ENCODE peak calls at places on chromosome 6, in ten cellular contexts. One of them, this sample, is unnamed. For H3K9me3, the result is how much of the 10 kb centered on the place peaks cover.

GRCh38 chr6:96391776-96392175 is 129.8 kb upstream of the UFL1 start:
- DNase-seq in HCT116: no peak
- DNase-seq in CD8-positive, alpha-beta memory T cell: no peak
- DNase-seq in GM23248: peak
- DNase-seq in heart left ventricle: no peak
- DNase-seq in uterus: no peak
- DNase-seq in right cardiac atrium: peak
- DNase-seq in tibial nerve: no peak
- DNase-seq in tibial artery: no peak
- DNase-seq in cardiac muscle cell: peak
- DNase-seq in this sample: no peak

GRCh38 chr6:41428995-41429417 is 93.6 kb downstream of the NCR2 start:
- DNase-seq in HCT116: no peak
- DNase-seq in CD8-positive, alpha-beta memory T cell: no peak
- DNase-seq in GM23248: peak
- DNase-seq in heart left ventricle: peak
- DNase-seq in uterus: peak
- DNase-seq in right cardiac atrium: peak
- DNase-seq in tibial nerve: peak
- DNase-seq in tibial artery: peak
- DNase-seq in cardiac muscle cell: no peak
- DNase-seq in this sample: no peak

GRCh38 chr6:101578306-101578705 is 184.8 kb downstream of the GRIK2 start:
- DNase-seq in HCT116: no peak
- DNase-seq in CD8-positive, alpha-beta memory T cell: no peak
- DNase-seq in GM23248: no peak
- DNase-seq in heart left ventricle: no peak
- DNase-seq in uterus: no peak
- DNase-seq in right cardiac atrium: no peak
- DNase-seq in tibial nerve: no peak
- DNase-seq in tibial artery: no peak
- DNase-seq in cardiac muscle cell: no peak
- DNase-seq in this sample: no peak

GRCh38 chr6:81894788-81895221 is 142.3 kb upstream of the TENT5A start:
- DNase-seq in HCT116: no peak
- DNase-seq in CD8-positive, alpha-beta memory T cell: no peak
- DNase-seq in GM23248: peak
- DNase-seq in heart left ventricle: peak
- DNase-seq in uterus: no peak
- DNase-seq in right cardiac atrium: peak
- DNase-seq in tibial nerve: peak
- DNase-seq in tibial artery: no peak
- DNase-seq in cardiac muscle cell: peak
- DNase-seq in this sample: no peak

GRCh38 chr6:135919026-135919425 is 67.5 kb downstream of the PDE7B start:
- DNase-seq in HCT116: no peak
- DNase-seq in CD8-positive, alpha-beta memory T cell: no peak
- DNase-seq in GM23248: no peak
- DNase-seq in heart left ventricle: no peak
- DNase-seq in uterus: no peak
- DNase-seq in right cardiac atrium: no peak
- DNase-seq in tibial nerve: no peak
- DNase-seq in tibial artery: no peak
- DNase-seq in cardiac muscle cell: no peak
- DNase-seq in this sample: no peak

GRCh38 chr6:166156942-166157341 is 10.7 kb downstream of the TBXT start:
- DNase-seq in HCT116: peak
- DNase-seq in CD8-positive, alpha-beta memory T cell: no peak
- DNase-seq in GM23248: peak
- DNase-seq in heart left ventricle: no peak
- DNase-seq in uterus: no peak
- DNase-seq in right cardiac atrium: no peak
- DNase-seq in tibial nerve: no peak
- DNase-seq in tibial artery: no peak
- DNase-seq in cardiac muscle cell: no peak
- DNase-seq in this sample: no peak

GRCh38 chr6:129667621-129668020 is 42.4 kb downstream of the ARHGAP18 start:
- DNase-seq in HCT116: no peak
- DNase-seq in CD8-positive, alpha-beta memory T cell: no peak
- DNase-seq in GM23248: peak
- DNase-seq in heart left ventricle: peak
- DNase-seq in uterus: no peak
- DNase-seq in right cardiac atrium: no peak
- DNase-seq in tibial nerve: no peak
- DNase-seq in tibial artery: no peak
- DNase-seq in cardiac muscle cell: no peak
- DNase-seq in this sample: no peak

GRCh38 chr6:169487579-169488205 is 214.1 kb downstream of the WDR27 start:
- DNase-seq in HCT116: no peak
- DNase-seq in CD8-positive, alpha-beta memory T cell: no peak
- DNase-seq in GM23248: peak
- DNase-seq in heart left ventricle: no peak
- DNase-seq in uterus: no peak
- DNase-seq in right cardiac atrium: no peak
- DNase-seq in tibial nerve: no peak
- DNase-seq in tibial artery: no peak
- DNase-seq in cardiac muscle cell: no peak
- DNase-seq in this sample: no peak

DNA sequence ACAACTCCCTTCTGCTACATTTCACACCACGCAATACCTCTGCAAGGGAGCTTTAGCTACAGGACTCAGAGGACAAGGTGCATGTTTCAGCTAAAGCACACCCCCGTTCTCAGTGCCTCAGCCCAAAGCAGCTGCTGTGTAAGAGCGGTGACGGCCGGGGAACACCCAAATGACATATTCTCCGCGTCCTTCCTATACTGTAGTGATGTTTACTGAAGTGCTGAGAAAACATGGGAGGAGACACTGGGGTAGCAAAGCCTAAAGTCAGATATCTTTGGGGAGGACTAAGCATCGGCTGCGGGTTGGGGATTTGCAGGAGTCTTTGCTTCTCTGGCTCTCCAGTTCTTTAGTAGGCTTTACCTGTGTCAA is 1.7 kb downstream of the SLC22A23 start:
- DNase-seq in HCT116: no peak
- DNase-seq in CD8-positive, alpha-beta memory T cell: peak
- DNase-seq in GM23248: peak
- DNase-seq in heart left ventricle: no peak
- DNase-seq in uterus: no peak
- DNase-seq in right cardiac atrium: no peak
- DNase-seq in tibial nerve: no peak
- DNase-seq in tibial artery: no peak
- DNase-seq in cardiac muscle cell: peak
- DNase-seq in this sample: peak
- H3K4me3 ChIP-seq in HCT116: peak
- H3K4me3 ChIP-seq in CD8-positive, alpha-beta memory T cell: peak
- H3K4me3 ChIP-seq in GM23248: peak
- H3K4me3 ChIP-seq in heart left ventricle: peak
- H3K4me3 ChIP-seq in uterus: peak
- H3K4me3 ChIP-seq in right cardiac atrium: peak
- H3K4me3 ChIP-seq in tibial nerve: peak
- H3K4me3 ChIP-seq in tibial artery: peak
- H3K4me3 ChIP-seq in cardiac muscle cell: peak
- H3K4me3 ChIP-seq in this sample: peak

GRCh38 chr6:163951990-163952389 is 537.5 kb downstream of the QKI start:
- DNase-seq in HCT116: no peak
- DNase-seq in CD8-positive, alpha-beta memory T cell: no peak
- DNase-seq in GM23248: no peak
- DNase-seq in heart left ventricle: no peak
- DNase-seq in uterus: no peak
- DNase-seq in right cardiac atrium: no peak
- DNase-seq in tibial nerve: no peak
- DNase-seq in tibial artery: no peak
- DNase-seq in cardiac muscle cell: no peak
- DNase-seq in this sample: no peak
- H3K27ac ChIP-seq in HCT116: no peak
- H3K27ac ChIP-seq in CD8-positive, alpha-beta memory T cell: no peak
- H3K27ac ChIP-seq in GM23248: no peak
- H3K27ac ChIP-seq in heart left ventricle: no peak
- H3K27ac ChIP-seq in uterus: no peak
- H3K27ac ChIP-seq in right cardiac atrium: no peak
- H3K27ac ChIP-seq in tibial nerve: no peak
- H3K27ac ChIP-seq in tibial artery: no peak
- H3K27ac ChIP-seq in cardiac muscle cell: no peak
- H3K27ac ChIP-seq in this sample: no peak

DNA sequence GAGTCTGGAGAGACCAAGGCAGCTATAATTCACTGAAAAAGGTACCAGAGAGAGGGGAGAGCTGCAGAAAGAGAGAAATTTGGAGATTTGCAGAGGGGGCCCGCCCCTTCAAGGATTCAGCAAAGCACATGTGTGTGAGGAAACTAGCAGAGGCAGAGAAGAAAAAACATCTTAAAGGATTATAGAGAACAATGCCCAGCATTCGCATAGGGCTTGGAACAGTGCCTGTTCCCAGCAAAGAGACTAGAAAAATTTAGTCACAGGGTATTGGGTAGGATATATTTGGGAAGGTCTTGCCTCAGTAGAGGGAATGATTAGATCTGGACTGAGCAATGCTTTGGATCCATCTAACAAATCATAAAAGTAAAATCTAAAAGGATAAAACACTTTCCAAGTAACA is 44.0 kb downstream of the SRPK1 start:
- DNase-seq in HCT116: no peak
- DNase-seq in CD8-positive, alpha-beta memory T cell: no peak
- DNase-seq in GM23248: no peak
- DNase-seq in heart left ventricle: no peak
- DNase-seq in uterus: no peak
- DNase-seq in right cardiac atrium: no peak
- DNase-seq in tibial nerve: no peak
- DNase-seq in tibial artery: no peak
- DNase-seq in cardiac muscle cell: no peak
- DNase-seq in this sample: no peak
- H3K9me3 ChIP-seq in HCT116: under half
- H3K9me3 ChIP-seq in CD8-positive, alpha-beta memory T cell: under half
- H3K9me3 ChIP-seq in GM23248: under half
- H3K9me3 ChIP-seq in heart left ventricle: under half
- H3K9me3 ChIP-seq in uterus: under half
- H3K9me3 ChIP-seq in right cardiac atrium: under half
- H3K9me3 ChIP-seq in tibial nerve: under half
- H3K9me3 ChIP-seq in tibial artery: under half
- H3K9me3 ChIP-seq in cardiac muscle cell: under half
- H3K9me3 ChIP-seq in this sample: under half

DNA sequence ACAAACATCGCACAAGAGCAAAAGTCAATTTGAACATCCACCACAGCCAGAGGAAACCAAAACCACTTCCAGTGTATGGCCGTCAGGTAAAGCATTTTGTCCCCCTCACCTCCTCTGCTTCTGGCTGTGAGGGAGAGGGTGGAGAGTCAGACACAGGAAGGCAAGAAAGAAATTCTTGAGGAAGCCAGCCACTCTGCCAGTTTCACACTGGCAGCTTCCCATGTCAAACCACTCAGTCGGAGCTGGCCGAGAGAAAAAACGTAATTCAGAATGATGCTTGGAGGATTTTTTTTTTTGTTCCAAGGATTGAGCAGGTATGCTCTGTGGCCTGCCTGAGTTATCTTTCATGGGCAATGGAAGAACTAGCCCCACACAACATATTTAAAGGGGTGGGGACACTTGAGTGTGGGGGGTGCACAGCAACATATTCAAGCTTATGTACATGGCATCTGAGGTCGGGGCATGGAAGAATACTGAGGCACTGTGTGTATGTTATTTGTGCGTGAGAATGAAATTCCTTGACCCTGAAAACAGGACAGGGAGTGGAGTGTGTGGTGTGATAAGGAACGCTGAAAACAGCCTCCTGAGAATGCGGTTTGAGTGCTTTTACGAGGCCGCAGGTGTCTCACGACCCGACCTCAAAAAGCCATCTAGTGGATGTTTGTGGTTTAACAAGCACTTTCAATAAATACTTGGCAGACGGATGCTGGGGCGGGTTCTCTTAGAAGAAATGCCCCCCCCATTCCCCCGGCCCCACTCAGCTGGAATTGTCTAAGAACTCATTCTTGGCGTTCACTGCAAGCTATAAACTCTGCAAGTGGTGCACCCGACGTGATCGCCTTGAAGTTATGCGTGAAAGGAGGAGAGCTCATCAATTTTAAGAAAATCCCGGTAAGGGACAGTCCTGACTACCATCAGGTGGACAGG is 27.5 kb upstream of the ZBTB22 start:
- DNase-seq in HCT116: peak
- DNase-seq in CD8-positive, alpha-beta memory T cell: peak
- DNase-seq in GM23248: peak
- DNase-seq in heart left ventricle: peak
- DNase-seq in uterus: peak
- DNase-seq in right cardiac atrium: peak
- DNase-seq in tibial nerve: peak
- DNase-seq in tibial artery: peak
- DNase-seq in cardiac muscle cell: peak
- DNase-seq in this sample: peak
- H3K4me3 ChIP-seq in HCT116: no peak
- H3K4me3 ChIP-seq in CD8-positive, alpha-beta memory T cell: peak
- H3K4me3 ChIP-seq in GM23248: peak
- H3K4me3 ChIP-seq in heart left ventricle: no peak
- H3K4me3 ChIP-seq in uterus: no peak
- H3K4me3 ChIP-seq in right cardiac atrium: no peak
- H3K4me3 ChIP-seq in tibial nerve: no peak
- H3K4me3 ChIP-seq in tibial artery: peak
- H3K4me3 ChIP-seq in cardiac muscle cell: no peak
- H3K4me3 ChIP-seq in this sample: peak

GRCh38 chr6:30612687-30613248 is 4.3 kb downstream of the PPP1R10 start:
- DNase-seq in HCT116: no peak
- DNase-seq in CD8-positive, alpha-beta memory T cell: no peak
- DNase-seq in GM23248: peak
- DNase-seq in heart left ventricle: no peak
- DNase-seq in uterus: no peak
- DNase-seq in right cardiac atrium: no peak
- DNase-seq in tibial nerve: no peak
- DNase-seq in tibial artery: no peak
- DNase-seq in cardiac muscle cell: no peak
- DNase-seq in this sample: no peak

GRCh38 chr6:30610065-30610464 is 7.0 kb downstream of the PPP1R10 start:
- DNase-seq in HCT116: no peak
- DNase-seq in CD8-positive, alpha-beta memory T cell: no peak
- DNase-seq in GM23248: no peak
- DNase-seq in heart left ventricle: no peak
- DNase-seq in uterus: no peak
- DNase-seq in right cardiac atrium: no peak
- DNase-seq in tibial nerve: no peak
- DNase-seq in tibial artery: no peak
- DNase-seq in cardiac muscle cell: no peak
- DNase-seq in this sample: no peak

GRCh38 chr6:30611856-30612194 is 5.2 kb downstream of the PPP1R10 start:
- DNase-seq in HCT116: no peak
- DNase-seq in CD8-positive, alpha-beta memory T cell: no peak
- DNase-seq in GM23248: no peak
- DNase-seq in heart left ventricle: no peak
- DNase-seq in uterus: no peak
- DNase-seq in right cardiac atrium: no peak
- DNase-seq in tibial nerve: no peak
- DNase-seq in tibial artery: no peak
- DNase-seq in cardiac muscle cell: no peak
- DNase-seq in this sample: no peak

GRCh38 chr6:30612213-30612612 is 4.8 kb downstream of the PPP1R10 start:
- DNase-seq in HCT116: no peak
- DNase-seq in CD8-positive, alpha-beta memory T cell: no peak
- DNase-seq in GM23248: peak
- DNase-seq in heart left ventricle: no peak
- DNase-seq in uterus: no peak
- DNase-seq in right cardiac atrium: no peak
- DNase-seq in tibial nerve: no peak
- DNase-seq in tibial artery: no peak
- DNase-seq in cardiac muscle cell: no peak
- DNase-seq in this sample: no peak

GRCh38 chr6:30611150-30611855 is 5.7 kb downstream of the PPP1R10 start:
- DNase-seq in HCT116: no peak
- DNase-seq in CD8-positive, alpha-beta memory T cell: no peak
- DNase-seq in GM23248: no peak
- DNase-seq in heart left ventricle: no peak
- DNase-seq in uterus: no peak
- DNase-seq in right cardiac atrium: no peak
- DNase-seq in tibial nerve: no peak
- DNase-seq in tibial artery: no peak
- DNase-seq in cardiac muscle cell: no peak
- DNase-seq in this sample: no peak
- H3K27ac ChIP-seq in HCT116: no peak
- H3K27ac ChIP-seq in CD8-positive, alpha-beta memory T cell: no peak
- H3K27ac ChIP-seq in GM23248: peak
- H3K27ac ChIP-seq in heart left ventricle: no peak
- H3K27ac ChIP-seq in uterus: peak
- H3K27ac ChIP-seq in right cardiac atrium: no peak
- H3K27ac ChIP-seq in tibial nerve: no peak
- H3K27ac ChIP-seq in tibial artery: peak
- H3K27ac ChIP-seq in cardiac muscle cell: peak
- H3K27ac ChIP-seq in this sample: peak